ENCODE peak calls at places on chromosomes 12 and 14, in ten cellular contexts. N, E, D, O, L, Y, C, Z, G and T are unnamed samples.

GRCh38 chr12:6551496-6552139 is 4.2 kb downstream of the IFFO1 start:
- DNase-seq in N (no peak), D (no peak), Z (no peak), G (no peak), L (no peak), C (no peak), O (no peak), E (no peak), Y (no peak), T (no peak)

GRCh38 chr12:131213896-131214442 is 260.3 kb downstream of the ADGRD1 start:
- DNase-seq in O (no peak), D (no peak), C (no peak), Y (no peak), E (no peak), G (no peak), N (no peak), L (no peak), Z (no peak), T (no peak)

GRCh38 chr14:37901978-37902377 is 305.7 kb upstream of the SSTR1 start:
- DNase-seq in N (peak; percentile 32), Z (no peak), C (no peak), Y (no peak), D (no peak), G (peak; percentile 35), O (no peak), E (no peak), L (no peak), T (no peak)

GRCh38 chr12:81284137-81284536 is 206.3 kb downstream of the ACSS3 start:
- DNase-seq in N (no peak), O (no peak), Y (no peak), D (no peak), C (peak; percentile 8), L (no peak), G (peak; percentile 36), E (no peak), Z (no peak), T (no peak)

GRCh38 chr12:27003421-27004311 is 10.5 kb downstream of the TM7SF3 start:
- DNase-seq in E (no peak), O (no peak), N (no peak), L (no peak), D (no peak), C (peak; percentile 40), Z (no peak), G (no peak), Y (peak; percentile 86), T (no peak)

GRCh38 chr12:21413369-21414277 is 23.8 kb upstream of the PYROXD1 start:
- DNase-seq in E (no peak), N (no peak), Y (peak; percentile 45), D (no peak), L (no peak), C (no peak), O (no peak), Z (no peak), G (no peak), T (no peak)

GRCh38 chr12:31118347-31118830 is 44.7 kb downstream of the DDX11 start:
- DNase-seq in C (no peak), Z (peak; percentile 26), Y (peak; percentile 46), N (no peak), O (no peak), D (peak; percentile 41), G (no peak), E (no peak), L (no peak), T (peak; percentile 46)

GRCh38 chr14:106733771-106734170 is 1207.4 kb downstream of the TMEM121 start:
- DNase-seq in G (no peak), C (no peak), Z (no peak), L (no peak), N (no peak), O (no peak), E (no peak), D (no peak), Y (no peak), T (no peak)

GRCh38 chr12:109804820-109805761 is 28.1 kb downstream of the TRPV4 start:
- DNase-seq in E (no peak), N (peak; percentile 58), L (peak; percentile 68), Z (peak; percentile 82), C (peak; percentile 86), Y (peak; percentile 77), O (peak; percentile 69), G (peak; percentile 55), D (peak; percentile 74), T (peak; percentile 85)

GRCh38 chr12:47360771-47361388 is 281.1 kb upstream of the AMIGO2 start:
- DNase-seq in Y (no peak), G (no peak), O (no peak), D (peak; percentile 21), L (no peak), N (no peak), Z (no peak), E (no peak), C (no peak), T (no peak)

GRCh38 chr14:48304729-48305128 is 629.3 kb upstream of the MDGA2 start:
- DNase-seq in D (no peak), E (no peak), O (no peak), C (no peak), G (no peak), L (no peak), Z (no peak), N (no peak), Y (no peak), T (no peak)

DNA sequence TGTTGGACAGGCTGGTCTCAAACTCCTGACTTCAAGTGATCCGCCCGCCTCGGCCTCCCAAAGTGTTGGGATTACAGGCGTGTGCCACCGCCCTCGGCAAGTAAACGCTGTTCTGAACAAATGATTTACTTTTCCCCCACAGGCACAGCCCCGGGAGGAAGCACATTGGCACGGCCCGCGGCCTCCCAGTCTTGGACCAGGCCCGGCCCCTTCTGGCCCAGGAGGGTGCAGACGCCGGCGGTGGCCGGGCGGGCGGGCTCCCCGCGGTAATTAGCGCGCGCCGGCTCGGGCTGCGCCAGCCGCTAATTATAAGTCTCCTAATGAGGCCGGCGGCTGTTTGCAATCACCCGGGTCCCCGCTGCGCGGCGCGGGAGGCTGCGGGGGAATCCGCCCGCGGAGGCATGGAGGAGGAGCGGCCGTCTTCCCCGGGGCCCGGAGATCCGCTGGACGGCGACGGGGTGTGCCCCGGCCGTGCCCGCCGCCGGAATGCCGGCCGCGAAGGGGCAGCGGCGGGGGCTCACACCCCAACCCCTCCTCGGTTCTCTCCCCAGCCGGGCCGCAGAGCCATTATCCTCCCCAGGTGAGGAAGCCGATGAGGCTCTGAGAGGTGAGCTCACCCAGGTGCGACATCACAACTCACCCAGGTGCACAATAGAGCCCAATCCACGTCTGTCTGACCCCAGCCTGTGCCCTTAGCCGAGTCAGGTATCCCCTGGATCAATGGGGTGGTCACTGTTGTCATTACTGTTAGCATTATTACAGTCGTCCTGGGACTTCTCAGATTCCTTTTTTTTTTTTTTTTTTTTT is 3.3 kb upstream of the POP5 start:
- DNase-seq in D (peak; percentile 62), Y (peak; percentile 43), G (peak; percentile 23), C (peak; percentile 77), Z (peak; percentile 71), E (no peak), N (peak; percentile 41), O (peak; percentile 79), L (peak; percentile 39), T (peak; percentile 60)
- TF ChIP-seq CTCF in D (peak; percentile 50), Y (peak; percentile 26), G (peak; percentile 27), C (no peak), Z (no peak), E (peak; percentile 36), N (peak; percentile 20), O (peak; percentile 18), L (peak; percentile 37), T (peak; percentile 49)

DNA sequence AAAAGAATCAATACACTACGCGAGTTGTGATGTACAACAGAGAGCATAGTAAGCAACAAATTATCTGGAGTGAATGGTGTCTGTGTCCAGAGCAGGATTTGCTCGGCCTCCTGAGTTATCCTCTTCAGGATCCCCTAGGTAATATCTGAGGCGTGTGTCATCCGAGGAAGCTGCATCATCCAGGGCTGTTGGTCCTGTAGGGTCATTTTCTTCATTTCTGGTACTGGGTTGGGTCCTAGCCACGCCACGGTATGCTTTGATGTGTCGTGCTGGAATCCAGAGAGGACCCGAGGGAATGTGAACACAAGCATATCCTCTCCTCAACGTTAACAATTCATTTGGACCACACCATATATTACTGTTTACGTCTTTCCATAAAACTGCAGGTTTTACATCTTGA is 19.0 kb upstream of the CLEC4E start:
- DNase-seq in D (no peak), L (no peak), G (no peak), E (no peak), N (no peak), O (no peak), Z (no peak), Y (no peak), C (no peak), T (no peak)
- TF ChIP-seq CTCF in D (no peak), L (no peak), G (no peak), E (no peak), N (no peak), O (no peak), Z (no peak), Y (no peak), C (no peak), T (no peak)

GRCh38 chr12:128259556-128260070 is 7.4 kb upstream of the TMEM132C start:
- DNase-seq in L (peak; percentile 64), C (peak; percentile 47), Y (peak; percentile 57), G (no peak), N (no peak), D (peak; percentile 35), O (no peak), Z (no peak), E (no peak), T (no peak)
- TF ChIP-seq CTCF in L (peak; percentile 93), C (peak; percentile 88), Y (peak; percentile 67), G (no peak), N (peak; percentile 34), D (peak; percentile 74), O (no peak), Z (no peak), E (no peak), T (peak; percentile 67)

DNA sequence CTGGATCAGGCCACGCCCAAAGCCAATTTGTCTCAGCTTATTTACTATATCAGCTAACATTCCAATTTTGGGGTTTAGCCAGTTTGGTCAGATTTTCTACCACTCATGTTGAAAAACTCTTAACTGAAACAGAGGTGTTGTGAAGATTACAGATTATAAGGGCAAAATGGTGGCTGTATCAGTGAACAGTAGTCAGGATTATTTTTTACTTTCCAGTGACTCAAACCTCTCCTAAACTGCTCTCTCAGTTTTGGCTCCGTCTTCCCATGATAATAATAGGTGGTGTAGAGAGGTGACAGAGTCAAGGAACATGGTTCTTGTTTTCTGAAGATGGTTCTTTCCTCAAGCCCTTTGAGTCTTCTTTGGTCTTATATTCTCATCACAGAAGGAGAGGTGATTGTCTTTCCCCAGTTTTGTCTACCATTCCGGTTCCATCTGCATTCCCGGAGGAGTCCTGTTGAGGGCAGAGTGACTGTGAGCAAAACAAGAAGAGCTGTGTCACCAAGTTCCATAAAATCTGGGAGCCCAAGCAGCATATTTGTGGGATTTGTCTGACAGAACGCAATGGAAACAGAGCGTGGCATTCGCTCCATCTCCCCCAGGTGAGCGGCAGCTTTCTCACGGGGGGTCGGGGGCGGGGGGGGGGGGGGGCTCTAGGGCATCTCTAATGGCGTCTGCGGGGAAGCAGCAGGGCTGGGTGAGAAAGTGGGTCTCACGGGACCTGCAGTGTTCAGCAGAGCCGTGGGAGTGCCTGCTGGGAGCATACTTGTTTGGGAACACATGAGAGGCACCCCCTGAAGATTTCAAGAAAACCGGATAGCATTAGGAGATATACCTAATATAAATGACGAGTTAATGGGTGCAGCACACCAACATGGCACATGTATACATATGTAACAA is 59.1 kb downstream of the TBC1D30 start:
- DNase-seq in Y (no peak), Z (no peak), G (no peak), O (no peak), E (no peak), L (no peak), N (no peak), C (no peak), D (no peak), T (no peak)
- TF ChIP-seq CTCF in Y (peak; percentile 20), Z (no peak), G (no peak), O (no peak), E (no peak), L (peak; percentile 14), N (no peak), C (peak; percentile 17), D (no peak), T (no peak)